ENCODE peak calls at places on chromosomes 16 and 17, in four cellular contexts. One of them, this sample, is unnamed.

GRCh38 chr17:17021194-17021863 is 20.9 kb upstream of the MPRIP start:
- DNase-seq in A549: peak; percentile 96
- DNase-seq in K562: peak; percentile 39
- DNase-seq in GM12878: no peak
- DNase-seq in this sample: no peak

GRCh38 chr17:9036336-9036735 is 15.0 kb downstream of the NTN1 start:
- DNase-seq in A549: no peak
- DNase-seq in K562: no peak
- DNase-seq in GM12878: no peak
- DNase-seq in this sample: no peak

GRCh38 chr17:36849871-36850348 is 87.4 kb upstream of the LHX1 start:
- DNase-seq in A549: peak; percentile 43
- DNase-seq in K562: peak; percentile 56
- DNase-seq in GM12878: peak; percentile 49
- DNase-seq in this sample: peak; percentile 63

GRCh38 chr16:54633943-54634362 is 296.7 kb upstream of the IRX5 start:
- DNase-seq in A549: peak; percentile 51
- DNase-seq in K562: peak; percentile 48
- DNase-seq in GM12878: no peak
- DNase-seq in this sample: no peak

GRCh38 chr17:35790826-35791225 is 4.6 kb downstream of the MMP28 start:
- DNase-seq in A549: no peak
- DNase-seq in K562: no peak
- DNase-seq in GM12878: no peak
- DNase-seq in this sample: no peak

GRCh38 chr16:3797904-3798811 is 80.8 kb upstream of the TRAP1 start:
- DNase-seq in A549: no peak
- DNase-seq in K562: peak; percentile 45
- DNase-seq in GM12878: no peak
- DNase-seq in this sample: no peak

GRCh38 chr16:2720719-2721633 is 952 bp upstream of the PRSS27 start:
- DNase-seq in A549: peak; percentile 93
- DNase-seq in K562: peak; percentile 96
- DNase-seq in GM12878: peak; percentile 36
- DNase-seq in this sample: peak; percentile 68

GRCh38 chr17:42702446-42702845 is 20.1 kb downstream of the CNTNAP1 start:
- DNase-seq in A549: no peak
- DNase-seq in K562: no peak
- DNase-seq in GM12878: no peak
- DNase-seq in this sample: no peak

GRCh38 chr16:54422569-54422978 is 136.0 kb upstream of the IRX3 start:
- DNase-seq in A549: no peak
- DNase-seq in K562: no peak
- DNase-seq in GM12878: no peak
- DNase-seq in this sample: no peak

GRCh38 chr17:38798614-38799500 is 499 bp downstream of the PIP4K2B start:
- DNase-seq in A549: peak; percentile 40
- DNase-seq in K562: peak; percentile 84
- DNase-seq in GM12878: no peak
- DNase-seq in this sample: peak; percentile 35

GRCh38 chr16:85207357-85207921 is 95.2 kb upstream of the CIBAR2 start:
- DNase-seq in A549: no peak
- DNase-seq in K562: no peak
- DNase-seq in GM12878: no peak
- DNase-seq in this sample: peak; percentile 87

DNA sequence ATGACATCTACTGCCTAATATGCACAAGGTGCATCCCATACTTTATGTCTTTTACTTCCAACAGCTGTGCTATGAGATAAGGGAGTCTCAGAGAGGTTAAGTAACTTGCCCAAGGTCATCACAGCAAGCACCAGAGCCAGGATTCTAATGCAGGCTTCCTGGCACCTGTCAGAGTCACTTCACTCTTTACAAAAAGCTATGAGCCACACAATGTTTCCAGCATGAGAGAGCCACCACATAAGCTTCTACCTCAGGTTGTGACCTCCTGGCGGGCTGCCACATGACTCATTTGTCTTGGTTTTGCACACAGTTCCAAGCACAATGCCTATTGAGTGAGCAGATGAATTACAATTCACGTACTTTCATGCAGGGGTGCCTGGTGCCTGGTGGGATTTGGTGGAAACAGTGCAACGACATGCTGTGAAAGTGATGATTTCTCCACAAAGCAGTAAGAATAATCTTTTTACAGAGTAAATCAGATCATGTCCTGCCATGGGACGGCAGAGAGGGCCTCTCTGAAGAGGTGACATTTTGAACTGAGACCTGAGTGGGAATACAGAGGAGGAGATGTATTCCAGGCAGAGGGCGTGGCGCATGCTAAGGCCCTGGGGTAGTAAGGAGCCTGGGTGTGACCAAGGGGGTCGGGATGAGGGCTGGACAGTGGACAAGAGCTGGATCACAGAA is 53.2 kb downstream of the CACNG3 start:
- DNase-seq in A549: peak; percentile 63
- DNase-seq in K562: peak; percentile 16
- DNase-seq in GM12878: no peak
- DNase-seq in this sample: peak; percentile 39
- TF ChIP-seq ELK1 in A549: no peak
- TF ChIP-seq ELK1 in K562: no peak
- TF ChIP-seq ELK1 in GM12878: no peak
- TF ChIP-seq ELK1 in this sample: no peak

DNA sequence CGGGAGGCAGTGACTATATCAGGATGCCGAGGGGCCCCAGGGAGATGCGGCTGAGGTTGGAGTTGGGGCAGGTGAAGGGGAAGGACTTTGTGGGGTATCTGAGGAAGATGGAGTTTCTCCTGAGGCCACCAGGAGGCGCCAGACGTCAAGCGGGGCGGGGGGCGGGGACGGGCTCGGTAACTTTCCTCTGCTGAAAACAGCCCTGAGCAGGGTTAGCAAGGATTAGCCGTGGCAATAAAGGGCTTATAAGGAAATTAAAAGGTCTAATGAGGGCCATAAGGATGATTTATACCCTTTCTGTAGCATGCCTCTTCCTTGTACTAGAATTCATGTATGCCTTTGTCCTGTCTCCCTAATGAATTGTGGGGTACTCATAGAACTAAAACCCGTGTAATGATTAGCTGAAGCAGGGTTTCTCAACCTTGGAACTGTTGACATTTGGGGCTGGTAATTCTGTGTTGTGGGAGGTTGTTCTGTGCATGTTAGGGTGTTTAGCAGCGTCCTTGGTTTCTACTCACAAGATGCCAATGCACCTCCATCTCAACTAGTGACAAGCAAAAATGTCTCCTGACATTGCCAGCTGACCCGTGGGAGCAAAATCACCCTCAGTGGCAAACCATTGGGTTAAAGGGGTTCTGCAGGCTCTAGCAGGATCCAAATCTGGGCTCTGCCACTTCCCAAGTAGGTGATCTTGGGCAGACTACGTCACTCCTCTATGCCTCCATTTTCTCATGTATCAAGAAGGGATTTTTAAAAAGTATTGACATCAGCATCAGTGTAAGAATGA is 74.8 kb upstream of the GRIN2A start:
- DNase-seq in A549: peak; percentile 38
- DNase-seq in K562: peak; percentile 88
- DNase-seq in GM12878: peak; percentile 49
- DNase-seq in this sample: no peak
- TF ChIP-seq SMC3 in A549: peak; percentile 89
- TF ChIP-seq SMC3 in K562: peak; percentile 84
- TF ChIP-seq SMC3 in GM12878: peak; percentile 96
- TF ChIP-seq SMC3 in this sample: peak; percentile 72

GRCh38 chr17:56499799-56500388 is 93.6 kb upstream of the NOG start:
- DNase-seq in A549: peak; percentile 66
- DNase-seq in K562: peak; percentile 23
- DNase-seq in GM12878: no peak
- DNase-seq in this sample: peak; percentile 37
- TF ChIP-seq ELK1 in A549: no peak
- TF ChIP-seq ELK1 in K562: no peak
- TF ChIP-seq ELK1 in GM12878: no peak
- TF ChIP-seq ELK1 in this sample: no peak

GRCh38 chr16:65226077-65226476 is 104.2 kb upstream of the CDH11 start:
- DNase-seq in A549: no peak
- DNase-seq in K562: no peak
- DNase-seq in GM12878: no peak
- DNase-seq in this sample: no peak

GRCh38 chr16:65227041-65227835 is 105.4 kb upstream of the CDH11 start:
- DNase-seq in A549: no peak
- DNase-seq in K562: no peak
- DNase-seq in GM12878: no peak
- DNase-seq in this sample: no peak

GRCh38 chr16:65225488-65225887 is 103.6 kb upstream of the CDH11 start:
- DNase-seq in A549: no peak
- DNase-seq in K562: no peak
- DNase-seq in GM12878: no peak
- DNase-seq in this sample: no peak

GRCh38 chr16:65224994-65225393 is 103.1 kb upstream of the CDH11 start:
- DNase-seq in A549: no peak
- DNase-seq in K562: no peak
- DNase-seq in GM12878: no peak
- DNase-seq in this sample: no peak

DNA sequence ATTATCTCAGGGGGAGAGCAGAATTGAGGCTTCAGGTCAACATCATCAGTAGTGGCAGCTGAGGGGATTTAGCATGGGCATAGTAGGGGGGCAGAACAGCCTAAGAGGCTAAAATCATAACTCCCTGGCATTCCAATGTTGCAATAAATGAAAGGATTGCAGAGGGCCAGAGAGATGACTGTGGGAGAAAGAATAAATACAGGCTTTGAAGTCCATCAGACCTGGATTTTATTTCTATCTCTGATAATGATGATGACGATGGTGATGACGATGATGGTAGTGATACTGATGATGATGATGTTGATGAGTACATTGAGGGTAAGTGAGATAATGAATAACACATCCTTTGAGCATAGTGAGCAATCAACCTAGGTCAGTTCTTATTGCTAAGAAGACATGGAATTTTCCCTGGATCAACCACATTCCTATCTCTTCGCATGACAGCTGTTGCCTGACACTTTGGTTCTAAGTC is 107.4 kb upstream of the CDH11 start:
- DNase-seq in A549: no peak
- DNase-seq in K562: no peak
- DNase-seq in GM12878: no peak
- DNase-seq in this sample: peak; percentile 86
- TF ChIP-seq SMC3 in A549: no peak
- TF ChIP-seq SMC3 in K562: no peak
- TF ChIP-seq SMC3 in GM12878: no peak
- TF ChIP-seq SMC3 in this sample: no peak

DNA sequence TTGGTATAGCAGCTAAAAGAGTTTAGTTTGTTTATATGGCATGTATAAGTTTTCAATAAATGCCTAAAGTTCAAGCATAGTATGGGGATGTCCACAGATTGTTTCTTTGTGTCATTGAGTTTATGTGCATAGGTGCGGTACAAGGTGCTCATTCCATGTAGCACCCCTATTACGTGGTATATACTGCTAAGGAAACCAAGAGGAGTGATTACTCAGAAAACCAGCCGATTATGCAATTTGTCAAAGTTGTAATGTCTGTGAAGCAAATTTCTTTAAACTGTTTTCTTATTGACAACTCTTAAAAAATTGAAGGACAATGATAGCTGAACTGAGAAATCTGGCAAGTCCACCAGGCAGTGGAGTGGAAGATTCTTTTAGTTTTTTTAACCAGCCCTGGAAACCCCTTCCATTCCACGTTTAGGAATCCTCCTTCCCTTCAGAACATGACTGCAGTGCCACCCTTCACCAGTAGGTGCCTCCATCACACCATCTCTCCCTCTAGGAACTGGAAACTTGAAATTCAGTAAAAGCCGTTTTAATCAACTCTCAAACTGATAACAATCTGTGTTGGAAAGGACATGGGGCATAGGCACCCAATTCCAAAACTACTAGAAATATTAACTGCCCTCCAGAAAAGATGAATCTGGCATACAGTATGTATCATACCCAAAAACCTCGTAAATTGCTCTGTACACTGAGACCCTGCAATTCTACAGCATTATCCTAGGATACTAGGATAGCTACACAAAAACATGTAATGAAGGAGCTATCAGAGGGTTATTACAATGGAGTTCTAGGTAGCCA is 43.5 kb downstream of the REXO5 start:
- DNase-seq in A549: peak; percentile 66
- DNase-seq in K562: peak; percentile 46
- DNase-seq in GM12878: no peak
- DNase-seq in this sample: peak; percentile 68
- TF ChIP-seq ELK1 in A549: no peak
- TF ChIP-seq ELK1 in K562: no peak
- TF ChIP-seq ELK1 in GM12878: no peak
- TF ChIP-seq ELK1 in this sample: no peak

DNA sequence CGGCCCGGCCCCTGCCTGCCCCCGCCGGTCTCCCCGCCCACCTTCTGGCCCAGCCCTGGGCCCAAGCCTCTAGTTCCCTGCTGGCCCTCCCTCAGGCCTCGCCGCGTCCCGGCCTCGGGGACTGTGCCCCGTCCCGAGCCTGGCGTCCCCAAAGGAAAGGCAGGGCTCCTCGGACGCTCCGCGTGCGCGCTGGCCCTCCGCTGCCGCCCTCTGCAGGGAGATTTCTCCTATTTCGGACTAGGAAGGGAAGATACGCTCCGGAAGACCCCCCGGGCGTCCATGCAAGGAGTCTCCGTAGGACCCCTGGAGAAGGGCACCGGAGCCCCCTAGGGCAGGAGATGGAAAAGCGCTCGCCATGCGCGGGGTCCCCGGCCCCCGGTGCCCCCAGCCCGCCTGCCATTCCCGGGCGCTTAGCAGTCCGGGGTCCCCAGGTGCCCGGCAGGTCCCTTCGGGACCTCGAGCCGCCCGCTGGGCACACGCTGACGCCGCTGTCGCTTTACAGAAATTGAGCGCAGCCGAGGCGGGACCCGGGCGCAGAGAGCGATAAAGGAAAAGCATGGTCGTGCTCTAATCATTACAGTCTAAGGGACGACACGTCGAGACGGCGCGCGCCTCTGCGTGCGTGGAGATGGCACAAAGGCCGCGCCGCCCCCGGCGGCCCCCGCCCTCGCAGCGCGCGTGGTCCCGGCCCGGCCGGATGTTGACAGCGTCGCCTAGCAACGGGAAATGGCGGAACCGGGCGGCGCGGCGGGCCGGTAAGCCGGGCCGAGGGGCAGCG is at the start of gene CCDC40:
- DNase-seq in A549: peak; percentile 84
- DNase-seq in K562: peak; percentile 95
- DNase-seq in GM12878: no peak
- DNase-seq in this sample: peak; percentile 59
- TF ChIP-seq SMC3 in A549: no peak
- TF ChIP-seq SMC3 in K562: no peak
- TF ChIP-seq SMC3 in GM12878: no peak
- TF ChIP-seq SMC3 in this sample: no peak

This sample was measured in IMR-90.